ENCODE peak calls at places on chromosomes 13 and 19, in five cellular contexts. D is NCI-H1105 treated with DMSO at 0.1 percent for 48 hours, X is activated B cell treated with CpG ODN at 0.5 μM for 24 hours, F is RPMI7951, B is anterior cingulate cortex. Z is an unnamed sample.

GRCh38 chr13:44331446-44331845 is 42.2 kb upstream of the SERP2 start:
- DNase-seq in D (no peak), X (no peak), F (peak; percentile 82), B (no peak), Z (no peak)

GRCh38 chr13:74372511-74372910 is 238.3 kb upstream of the KLF12 start:
- DNase-seq in D (no peak), X (no peak), F (peak; percentile 16), B (no peak), Z (no peak)

GRCh38 chr13:61777281-61777680 is 361.6 kb upstream of the PCDH20 start:
- DNase-seq in D (peak; percentile 21), X (no peak), F (peak; percentile 2), B (no peak), Z (no peak)

GRCh38 chr13:66656050-66656449 is 574.1 kb downstream of the PCDH9 start:
- DNase-seq in D (no peak), X (no peak), F (no peak), B (no peak), Z (no peak)

GRCh38 chr19:39133431-39134270 is 8.1 kb downstream of the PAK4 start:
- DNase-seq in D (no peak), X (no peak), F (no peak), B (no peak), Z (peak; percentile 23)

GRCh38 chr13:42221321-42221720 is 50.6 kb upstream of the AKAP11 start:
- DNase-seq in D (no peak), X (no peak), F (no peak), B (no peak), Z (no peak)

GRCh38 chr13:38577048-38577447 is 109.8 kb upstream of the FREM2 start:
- DNase-seq in D (no peak), X (no peak), F (peak; percentile 2), B (no peak), Z (no peak)

GRCh38 chr13:49629196-49629938 is 1.1 kb downstream of the ARL11 start:
- DNase-seq in D (no peak), X (no peak), F (no peak), B (no peak), Z (no peak)

GRCh38 chr13:52043675-52044074 is 19.2 kb downstream of the UTP14C start:
- DNase-seq in D (no peak), X (no peak), F (no peak), B (no peak), Z (no peak)

GRCh38 chr19:27885361-27885760 is 1327.6 kb downstream of the UQCRFS1 start:
- DNase-seq in D (no peak), X (no peak), F (no peak), B (no peak), Z (no peak)

GRCh38 chr19:41882568-41883462 is at the start of gene ARHGEF1:
- DNase-seq in D (no peak), X (peak; percentile 72), F (peak; percentile 56), B (no peak), Z (no peak)

GRCh38 chr19:12156254-12157058 is at the start of gene ZNF625:
- DNase-seq in D (peak; percentile 94), X (peak; percentile 46), F (peak; percentile 93), B (peak; percentile 71), Z (peak; percentile 94)

GRCh38 chr13:73167046-73167820 is 108.4 kb downstream of the KLF5 start:
- DNase-seq in D (no peak), X (no peak), F (no peak), B (no peak), Z (no peak)

GRCh38 chr19:2253106-2254051 is 2.8 kb downstream of the JSRP1 start:
- DNase-seq in D (no peak), X (peak; percentile 59), F (no peak), B (no peak), Z (peak; percentile 21)

Z was measured in DMS79 treated with DMSO at 0.1 percent for 48 hours.